ENCODE peak calls at places on chromosome 12, in nine cellular contexts. T is stomach, V is sigmoid colon, C is H1, H is GM12878, W is A549, M is K562, K is transverse colon, E is ovary. S is an unnamed sample.

GRCh38 chr12:105482976-105483375 is 152.5 kb downstream of the C12orf75 start:
- DNase-seq in M (no peak), T (no peak), H (no peak), W (no peak), V (no peak), K (no peak), C (no peak), E (no peak), S (no peak)

GRCh38 chr12:65113621-65114035 is 7.5 kb downstream of the WIF1 start:
- DNase-seq in C (no peak), V (no peak), H (no peak), K (no peak), W (no peak), T (no peak), E (no peak), M (no peak), S (no peak)

GRCh38 chr12:49470986-49471385 is 67.8 kb upstream of the KCNH3 start:
- DNase-seq in C (no peak), V (no peak), H (no peak), M (no peak), K (no peak), E (no peak), T (no peak), W (no peak), S (no peak)

GRCh38 chr12:76462668-76463224 is 96.8 kb downstream of the OSBPL8 start:
- DNase-seq in C (no peak), T (no peak), H (no peak), V (no peak), E (no peak), K (no peak), M (no peak), W (no peak), S (no peak)

GRCh38 chr12:132604108-132605054 is 6.0 kb downstream of the LRCOL1 start:
- DNase-seq in C (no peak), H (no peak), T (no peak), W (no peak), E (peak; percentile 29), V (no peak), M (no peak), K (no peak), S (no peak)

GRCh38 chr12:53806689-53807088 is 54.9 kb upstream of the CISTR start:
- DNase-seq in M (no peak), V (no peak), W (no peak), K (no peak), H (no peak), E (no peak), C (no peak), T (no peak), S (no peak)

GRCh38 chr12:25256826-25257225 is 6.1 kb upstream of the KRAS start:
- DNase-seq in M (no peak), C (no peak), E (no peak), V (no peak), W (no peak), T (no peak), H (no peak), K (no peak), S (no peak)

GRCh38 chr12:27524489-27524835 is 456 bp downstream of the PPFIBP1 start:
- DNase-seq in M (no peak), T (no peak), V (no peak), W (no peak), C (no peak), E (no peak), H (no peak), K (no peak), S (no peak)

GRCh38 chr12:89311703-89312293 is 40.5 kb downstream of the DUSP6 start:
- DNase-seq in H (no peak), W (no peak), M (no peak), K (no peak), V (no peak), E (no peak), T (no peak), C (no peak), S (no peak)

GRCh38 chr12:67474934-67475620 is 173.5 kb upstream of the DYRK2 start:
- DNase-seq in W (no peak), K (no peak), E (no peak), C (no peak), T (no peak), M (no peak), V (no peak), H (no peak), S (no peak)
- TF ChIP-seq EP300 in W (no peak), K (no peak), E (no peak), C (no peak), T (no peak), M (no peak), V (no peak), H (no peak), S (no peak)

GRCh38 chr12:6039894-6040601 is 84.4 kb downstream of the VWF start:
- DNase-seq in T (peak; percentile 54), K (peak; percentile 49), V (peak; percentile 69), C (peak; percentile 69), E (peak; percentile 54), M (peak; percentile 52), W (peak; percentile 72), H (no peak), S (peak; percentile 71)
- TF ChIP-seq EP300 in T (no peak), K (no peak), V (no peak), C (no peak), E (no peak), M (no peak), W (no peak), H (no peak), S (no peak)

GRCh38 chr12:5889381-5890047 is 55.5 kb downstream of the ANO2 start:
- DNase-seq in K (no peak), E (no peak), C (peak; percentile 80), T (no peak), M (peak; percentile 19), W (no peak), V (no peak), H (no peak), S (no peak)
- TF ChIP-seq EP300 in K (no peak), E (no peak), C (no peak), T (no peak), M (no peak), W (no peak), V (no peak), H (no peak), S (no peak)

GRCh38 chr12:124756151-124756550 is 107.5 kb downstream of the SCARB1 start:
- DNase-seq in C (no peak), V (no peak), K (no peak), H (no peak), T (no peak), E (no peak), M (no peak), W (no peak), S (no peak)
- TF ChIP-seq EP300 in C (no peak), V (no peak), K (no peak), H (no peak), T (no peak), E (no peak), M (no peak), W (no peak), S (no peak)

DNA sequence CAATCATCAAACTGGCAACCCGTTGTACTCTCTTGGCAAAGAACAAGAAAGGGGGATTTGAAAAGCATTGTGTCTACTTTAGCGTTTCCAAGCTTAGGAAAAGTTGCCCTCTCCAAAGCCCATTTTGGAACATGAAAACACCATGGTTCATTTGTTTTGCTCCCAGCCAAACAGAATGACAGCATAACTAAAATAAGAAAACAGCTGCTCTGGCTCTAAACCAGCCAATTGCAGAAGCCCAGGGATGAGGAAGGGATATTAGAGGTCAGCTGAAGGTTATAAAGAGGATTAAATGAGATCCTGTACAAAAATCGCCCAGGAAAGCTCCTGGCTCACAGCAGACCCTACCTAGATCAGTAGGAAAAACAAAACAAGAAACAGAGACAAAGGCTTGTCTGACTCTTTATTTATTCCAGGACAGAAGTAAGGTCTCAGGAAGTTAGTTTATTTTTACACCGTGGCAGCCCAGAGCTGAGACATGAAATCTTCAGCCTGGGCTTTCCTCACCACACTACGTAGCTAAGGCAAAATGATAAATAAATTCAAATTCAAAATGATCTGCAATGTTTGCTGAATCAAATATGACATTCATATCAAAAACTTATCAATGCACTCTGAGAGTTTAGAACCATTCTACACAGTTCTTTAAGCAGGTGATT is 25.8 kb downstream of the SPX start:
- DNase-seq in W (no peak), K (no peak), H (no peak), V (no peak), M (no peak), T (no peak), C (no peak), E (no peak), S (no peak)
- TF ChIP-seq EP300 in W (no peak), K (no peak), H (no peak), V (no peak), M (no peak), T (no peak), C (no peak), E (no peak), S (no peak)

DNA sequence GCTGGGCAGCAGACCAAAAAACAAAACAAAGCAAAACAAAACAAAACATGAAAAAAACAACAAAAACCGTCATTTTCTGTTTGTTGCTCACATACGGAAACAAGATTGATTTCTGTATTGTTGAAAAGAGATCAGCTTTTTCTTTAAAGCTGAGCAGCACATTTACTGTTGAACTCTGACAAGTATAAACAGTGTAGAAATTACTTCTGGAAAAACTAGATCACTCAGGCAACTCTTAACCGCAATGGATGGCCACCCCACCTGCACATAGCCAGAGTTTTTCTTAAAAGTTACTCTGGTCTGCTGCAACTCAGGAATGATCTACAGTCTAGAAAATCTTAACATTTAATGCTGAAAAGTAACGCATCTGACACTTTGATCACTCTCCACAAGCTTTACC is 80.9 kb downstream of the PPM1H start:
- DNase-seq in H (no peak), E (no peak), K (no peak), C (no peak), T (no peak), W (no peak), M (no peak), V (no peak), S (no peak)
- TF ChIP-seq EP300 in H (no peak), E (no peak), K (no peak), C (no peak), T (no peak), W (no peak), M (no peak), V (no peak), S (no peak)

GRCh38 chr12:66901136-66901932 is 222.5 kb upstream of the GRIP1 start:
- DNase-seq in C (no peak), H (peak; percentile 33), E (no peak), T (no peak), V (no peak), M (no peak), K (no peak), W (no peak), S (no peak)
- TF ChIP-seq EP300 in C (no peak), H (no peak), E (no peak), T (no peak), V (no peak), M (no peak), K (no peak), W (no peak), S (no peak)

GRCh38 chr12:97877404-97877803 is 414.8 kb downstream of the RMST start:
- DNase-seq in W (no peak), T (no peak), E (no peak), M (no peak), C (no peak), H (no peak), V (no peak), K (no peak), S (no peak)

DNA sequence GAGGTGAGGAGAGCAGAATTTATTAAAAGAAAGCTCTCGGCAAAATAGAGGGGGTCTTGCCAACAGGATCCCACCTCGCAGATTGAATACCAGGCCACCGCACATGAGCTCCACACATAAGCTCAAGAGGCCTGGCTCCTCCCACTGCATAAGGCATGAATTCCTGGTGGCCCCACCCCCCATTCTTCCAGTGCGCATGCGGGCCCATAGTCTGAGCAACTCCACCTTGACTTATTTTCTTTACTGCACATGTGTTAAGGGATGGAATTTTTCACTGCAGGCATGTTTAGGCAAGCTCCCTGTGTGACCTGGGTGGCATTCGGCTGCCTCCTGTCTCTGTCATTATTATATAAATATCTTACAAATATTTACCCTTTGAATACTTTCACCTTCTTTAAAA is 412.5 kb downstream of the RMST start:
- DNase-seq in V (no peak), W (no peak), K (no peak), C (no peak), T (no peak), E (no peak), H (no peak), M (no peak), S (no peak)
- TF ChIP-seq EP300 in V (no peak), W (no peak), K (no peak), C (no peak), T (no peak), E (no peak), H (no peak), M (no peak), S (no peak)

S was measured in tibial nerve.